ENCODE peak calls at places on chromosomes 7 and 10, in five cellular contexts. T, J, C, Y and R are unnamed samples. For H3K4me1, the result is how much of the 10 kb centered on the place peaks cover.

GRCh38 chr7:46752881-46753366 is 829.0 kb downstream of the TNS3 start:
- DNase-seq in T (no peak), J (no peak), C (no peak), Y (no peak), R (no peak)

GRCh38 chr10:18793951-18794350 is 134.7 kb downstream of the ARL5B start:
- DNase-seq in T (no peak), J (no peak), C (no peak), Y (no peak), R (no peak)

GRCh38 chr10:102492983-102493382 is 9.5 kb downstream of the ACTR1A start:
- DNase-seq in T (no peak), J (no peak), C (no peak), Y (no peak), R (no peak)

GRCh38 chr7:137952406-137952805 is 49.5 kb downstream of the CREB3L2 start:
- DNase-seq in T (no peak), J (no peak), C (no peak), Y (peak), R (no peak)

GRCh38 chr7:114663502-114663901 is 248.9 kb downstream of the FOXP2 start:
- DNase-seq in T (no peak), J (peak), C (no peak), Y (no peak), R (no peak)

GRCh38 chr10:98268694-98269386 is 846 bp upstream of the LOXL4 start:
- DNase-seq in T (no peak), J (no peak), C (no peak), Y (no peak), R (peak)

GRCh38 chr7:18402488-18403183 is 92.9 kb upstream of the HDAC9 start:
- DNase-seq in T (no peak), J (no peak), C (no peak), Y (no peak), R (no peak)

GRCh38 chr7:80181411-80181810 is 46.8 kb downstream of the GNAI1 start:
- DNase-seq in T (no peak), J (no peak), C (no peak), Y (no peak), R (no peak)

GRCh38 chr7:27185013-27185707 is at the start of gene HOXA11:
- DNase-seq in T (no peak), J (peak), C (no peak), Y (peak), R (no peak)

GRCh38 chr7:74290999-74291441 is 1.8 kb downstream of the CLIP2 start:
- DNase-seq in T (no peak), J (no peak), C (no peak), Y (peak), R (no peak)

GRCh38 chr7:87852306-87852705 is 23.9 kb downstream of the SLC25A40 start:
- DNase-seq in T (no peak), J (no peak), C (no peak), Y (no peak), R (no peak)

GRCh38 chr10:34941471-34942357 is 126.6 kb upstream of the PARD3 start:
- DNase-seq in T (no peak), J (no peak), C (no peak), Y (no peak), R (no peak)

GRCh38 chr7:17183630-17184328 is 114.7 kb upstream of the AHR start:
- DNase-seq in T (no peak), J (no peak), C (no peak), Y (no peak), R (no peak)

GRCh38 chr10:22821501-22821900 is 106.4 kb upstream of the ARMC3 start:
- DNase-seq in T (no peak), J (no peak), C (no peak), Y (no peak), R (no peak)

GRCh38 chr10:78600740-78601139 is 468.0 kb upstream of the ZMIZ1 start:
- DNase-seq in T (no peak), J (no peak), C (no peak), Y (no peak), R (no peak)

GRCh38 chr10:72011468-72011867 is 47.3 kb downstream of the CHST3 start:
- DNase-seq in T (no peak), J (no peak), C (no peak), Y (no peak), R (no peak)
- H3K4me1 ChIP-seq in T (half or more), J (half or more), C (under half), Y (under half), R (under half)

GRCh38 chr10:87547734-87548311 is 43.1 kb downstream of the MINPP1 start:
- DNase-seq in T (no peak), J (no peak), C (no peak), Y (no peak), R (no peak)

GRCh38 chr10:87544750-87545149 is 40.1 kb downstream of the MINPP1 start:
- DNase-seq in T (no peak), J (no peak), C (no peak), Y (no peak), R (no peak)

GRCh38 chr10:87545783-87546182 is 41.1 kb downstream of the MINPP1 start:
- DNase-seq in T (no peak), J (no peak), C (no peak), Y (no peak), R (no peak)

GRCh38 chr10:87546221-87546620 is 41.5 kb downstream of the MINPP1 start:
- DNase-seq in T (no peak), J (peak), C (no peak), Y (no peak), R (no peak)

GRCh38 chr10:87546971-87547413 is 42.3 kb downstream of the MINPP1 start:
- DNase-seq in T (no peak), J (no peak), C (no peak), Y (no peak), R (peak)
- H3K27ac ChIP-seq in T (no peak), J (no peak), C (peak), Y (no peak), R (no peak)

DNA sequence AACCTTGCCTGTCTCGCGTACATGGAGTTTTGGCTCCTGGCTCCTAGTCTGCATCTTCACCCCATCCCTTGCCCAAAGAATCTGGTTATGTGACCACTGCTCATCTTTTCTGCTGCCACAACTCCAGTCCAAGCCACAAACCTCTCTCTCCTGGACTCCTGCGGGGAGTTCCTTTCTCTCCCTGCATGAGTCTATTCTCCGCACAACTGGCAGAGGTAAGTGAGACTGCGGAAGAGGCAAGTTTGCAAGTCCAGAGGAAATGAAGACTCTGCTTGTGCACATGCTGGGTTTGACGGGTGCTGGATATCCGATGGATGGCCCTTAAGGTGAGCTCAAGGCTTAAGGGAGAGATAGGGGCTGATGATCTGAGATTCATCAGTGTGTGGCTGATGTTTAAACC is 61.0 kb downstream of the TRUB1 start:
- DNase-seq in T (no peak), J (no peak), C (no peak), Y (no peak), R (no peak)
- H3K4me1 ChIP-seq in T (under half), J (under half), C (under half), Y (under half), R (under half)

GRCh38 chr7:56007167-56007652 is 42.8 kb downstream of the NIPSNAP2 start:
- DNase-seq in T (no peak), J (no peak), C (no peak), Y (no peak), R (no peak)
- H3K27ac ChIP-seq in T (no peak), J (peak), C (no peak), Y (no peak), R (no peak)

DNA sequence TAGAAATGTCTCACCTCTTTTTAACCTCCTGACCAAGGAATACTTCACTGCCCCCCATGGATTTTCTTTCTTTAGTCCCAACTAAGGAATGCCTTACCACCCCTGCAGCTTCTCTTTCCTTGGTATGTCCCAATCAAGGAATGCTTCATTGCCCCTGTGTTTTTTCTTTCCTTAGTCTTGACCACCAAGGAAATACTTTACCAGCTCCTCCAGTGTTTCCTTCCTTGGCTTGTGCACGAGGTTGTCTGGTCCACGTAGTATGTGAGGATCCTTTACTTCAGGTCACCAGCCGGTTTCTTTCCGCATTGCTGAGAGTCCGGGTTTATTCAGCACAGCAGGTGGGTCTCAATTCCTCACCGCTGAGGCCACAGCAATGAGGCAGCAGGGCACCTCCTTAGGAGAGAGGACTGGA is 59.3 kb downstream of the CYP2C9 start:
- DNase-seq in T (no peak), J (no peak), C (no peak), Y (no peak), R (peak)
- H3K4me1 ChIP-seq in T (under half), J (under half), C (under half), Y (under half), R (under half)